ENCODE peak calls at places on chromosomes 2 and 18, in four cellular contexts. S is H1, C is GM12878, M is K562. Y is an unnamed sample.

GRCh38 chr2:101517753-101518152 is 42.8 kb upstream of the RFX8 start:
- DNase-seq in M (no peak), C (no peak), S (no peak), Y (peak)

GRCh38 chr2:29212009-29212408 is 96.8 kb downstream of the CLIP4 start:
- DNase-seq in M (no peak), S (peak), C (no peak), Y (peak)

GRCh38 chr18:457120-457519 is 43.4 kb downstream of the COLEC12 start:
- DNase-seq in C (no peak), M (no peak), S (no peak), Y (no peak)

GRCh38 chr2:221629478-221629877 is 57.4 kb upstream of the EPHA4 start:
- DNase-seq in S (no peak), M (no peak), C (no peak), Y (no peak)

GRCh38 chr2:235032949-235033348 is 81.1 kb downstream of the SH3BP4 start:
- DNase-seq in S (no peak), C (no peak), M (no peak), Y (no peak)

GRCh38 chr18:13611058-13611615 is 115.2 kb downstream of the FAM210A start:
- DNase-seq in M (no peak), S (no peak), C (no peak), Y (no peak)

GRCh38 chr2:118577202-118577601 is 270.2 kb downstream of the EN1 start:
- DNase-seq in S (no peak), M (no peak), C (no peak), Y (no peak)

GRCh38 chr2:60470340-60470739 is 83.1 kb downstream of the BCL11A start:
- DNase-seq in M (no peak), S (no peak), C (no peak), Y (no peak)

GRCh38 chr2:141515931-141516330 is 614.9 kb downstream of the LRP1B start:
- DNase-seq in C (no peak), S (no peak), M (no peak), Y (no peak)

GRCh38 chr2:72782520-72782919 is 43.3 kb downstream of the EXOC6B start:
- DNase-seq in S (no peak), M (no peak), C (no peak), Y (no peak)

GRCh38 chr2:71992036-71992435 is 155.6 kb downstream of the CYP26B1 start:
- DNase-seq in C (no peak), M (no peak), S (no peak), Y (no peak)

GRCh38 chr18:64253222-64253621 is 104.3 kb upstream of the LINC00305 start:
- DNase-seq in S (no peak), C (no peak), M (no peak), Y (no peak)

GRCh38 chr2:63310614-63311013 is 260.0 kb downstream of the OTX1 start:
- DNase-seq in M (no peak), C (no peak), S (no peak), Y (no peak)

GRCh38 chr2:65686928-65687521 is 254.6 kb upstream of the SPRED2 start:
- DNase-seq in C (no peak), M (no peak), S (no peak), Y (no peak)

DNA sequence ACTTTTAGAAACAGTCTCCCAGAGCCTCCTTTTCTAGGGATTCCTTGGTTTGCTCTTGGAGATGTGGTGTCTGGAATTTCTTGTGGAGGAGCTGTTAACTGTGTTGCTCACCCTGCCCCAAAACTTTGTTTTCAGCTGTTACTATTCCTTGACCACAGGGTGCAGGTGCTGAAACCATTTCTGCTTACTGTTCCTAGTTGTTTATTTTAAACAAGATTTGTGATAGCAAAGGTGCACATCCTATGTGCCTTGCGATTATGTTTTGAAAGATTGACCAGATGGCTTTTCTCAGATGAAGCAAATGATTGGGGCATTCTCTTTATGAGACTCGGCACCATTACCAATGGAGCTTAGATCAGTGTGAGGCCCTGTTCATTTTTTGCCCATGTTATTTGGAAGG is 111.2 kb downstream of the RAB3GAP1 start:
- DNase-seq in C (no peak), M (no peak), S (no peak), Y (no peak)
- TF ChIP-seq RAD21 in C (no peak), M (no peak), S (no peak), Y (no peak)

GRCh38 chr18:5158171-5158570 is 38.9 kb downstream of the AKAIN1 start:
- DNase-seq in M (no peak), C (no peak), S (no peak), Y (no peak)
- TF ChIP-seq CREB1 in M (no peak), C (no peak), S (no peak), Y (no peak)

DNA sequence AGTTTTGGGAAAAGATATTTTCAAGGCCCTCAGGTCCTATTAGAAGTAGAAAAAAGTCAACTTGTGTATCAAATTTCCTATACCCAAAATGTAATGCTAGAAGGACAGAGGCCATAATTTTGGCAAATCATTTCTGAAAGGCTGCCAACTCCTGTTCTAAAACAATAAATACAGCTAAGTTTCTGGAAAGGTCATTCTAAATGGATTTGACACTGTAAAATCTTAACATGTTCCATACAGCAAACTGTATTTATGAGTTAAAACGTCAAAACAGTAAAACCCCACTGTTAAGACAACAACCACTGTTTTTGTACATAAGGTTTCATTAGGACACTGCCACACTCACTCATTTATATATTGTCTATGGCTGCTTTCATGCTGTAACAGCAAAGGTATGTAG is 9.7 kb downstream of the FAM98A start:
- DNase-seq in C (no peak), M (no peak), S (no peak), Y (no peak)
- TF ChIP-seq RAD21 in C (no peak), M (no peak), S (no peak), Y (no peak)

DNA sequence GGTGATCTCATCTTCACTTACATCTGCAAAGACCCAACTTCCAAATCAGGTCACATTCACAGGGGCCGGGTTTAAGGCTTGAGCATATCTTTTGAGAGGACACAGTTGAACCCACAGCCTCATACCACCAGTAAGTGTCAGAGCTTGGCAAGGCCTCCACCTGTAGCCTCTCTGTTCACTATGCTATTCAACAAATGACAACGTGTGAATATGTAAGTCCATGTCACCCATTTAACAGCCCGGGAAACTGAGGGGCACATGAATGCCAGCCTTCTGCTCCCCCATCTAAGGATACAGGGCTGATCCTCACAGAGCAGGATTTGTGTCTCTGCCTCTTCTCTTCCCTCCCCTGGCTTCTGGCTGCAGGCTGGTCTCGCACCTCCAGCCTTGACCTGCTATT is 3.5 kb upstream of the KCNF1 start:
- DNase-seq in S (no peak), M (no peak), C (no peak), Y (no peak)
- TF ChIP-seq CREB1 in S (no peak), M (no peak), C (no peak), Y (no peak)

GRCh38 chr2:242032780-242033656 is 163.5 kb downstream of the RTP5 start:
- DNase-seq in M (no peak), C (no peak), S (no peak), Y (no peak)
- TF ChIP-seq RAD21 in M (no peak), C (no peak), S (no peak), Y (no peak)

GRCh38 chr2:111712940-111713339 is 171.1 kb downstream of the ANAPC1 start:
- DNase-seq in C (no peak), S (no peak), M (no peak), Y (no peak)
- TF ChIP-seq CREB1 in C (no peak), S (no peak), M (no peak), Y (no peak)

DNA sequence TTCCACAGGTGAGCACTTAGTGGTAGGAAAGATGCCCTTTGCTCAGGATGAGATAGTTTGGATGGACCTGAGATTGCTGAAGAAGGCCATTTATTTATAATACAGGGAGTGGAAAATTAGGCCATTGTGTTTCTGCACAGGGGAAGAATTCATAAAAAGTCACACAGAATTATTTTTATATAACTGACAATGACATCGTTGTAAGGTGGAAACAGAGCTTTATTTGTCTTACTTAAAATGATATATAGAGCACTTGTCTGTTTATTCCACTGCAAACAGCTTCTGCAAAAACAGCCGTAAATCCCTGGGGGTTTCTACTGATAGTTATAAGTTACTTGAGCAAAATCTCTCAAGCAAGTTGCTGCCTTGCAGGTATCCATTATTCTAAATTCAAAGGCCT is 158.1 kb upstream of the ZNF521 start:
- DNase-seq in M (no peak), S (no peak), C (no peak), Y (no peak)
- TF ChIP-seq RAD21 in M (no peak), S (no peak), C (no peak), Y (no peak)

DNA sequence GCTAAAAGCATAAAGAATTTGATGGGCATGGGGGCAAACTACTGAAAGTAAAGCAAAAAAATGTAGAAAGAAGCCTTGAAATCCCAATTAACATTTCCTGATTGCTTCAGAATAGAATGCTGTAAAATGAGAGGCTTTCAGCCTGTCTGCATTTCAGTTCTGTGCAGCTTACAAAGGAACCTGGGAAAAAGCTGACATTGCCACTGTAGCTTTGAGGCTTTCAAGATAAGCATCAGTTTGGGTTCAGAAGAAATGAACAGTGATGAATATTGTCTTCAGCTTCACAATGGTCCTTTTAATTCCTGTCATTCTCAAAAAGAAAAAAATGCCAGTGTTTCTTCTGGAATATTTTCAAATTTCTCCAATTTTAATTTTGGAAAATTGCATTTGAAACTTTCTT is 242.7 kb downstream of the LRRTM1 start:
- DNase-seq in S (no peak), C (no peak), M (no peak), Y (no peak)
- TF ChIP-seq CREB1 in S (no peak), C (no peak), M (no peak), Y (no peak)

Y was measured in HepG2.